ENCODE peak calls at places on chromosome 13, in four cellular contexts. One of them, this sample, is unnamed. For H3K27me3 and H3K4me1, the result is how much of the 10 kb centered on the place peaks cover.

GRCh38 chr13:19650742-19651141 is 17.3 kb downstream of the MPHOSPH8 start:
- DNase-seq in lung: no peak
- DNase-seq in heart right ventricle: no peak
- DNase-seq in pancreas: no peak
- DNase-seq in this sample: no peak

GRCh38 chr13:28707629-28708427 is 10.9 kb downstream of the SLC46A3 start:
- DNase-seq in pancreas: no peak
- DNase-seq in heart right ventricle: no peak
- DNase-seq in lung: no peak
- DNase-seq in this sample: no peak

GRCh38 chr13:51726446-51727185 is 77.3 kb downstream of the DHRS12 start:
- DNase-seq in pancreas: no peak
- DNase-seq in heart right ventricle: no peak
- DNase-seq in lung: no peak
- DNase-seq in this sample: no peak

GRCh38 chr13:48192536-48192935 is 40.5 kb upstream of the ITM2B start:
- DNase-seq in heart right ventricle: no peak
- DNase-seq in pancreas: no peak
- DNase-seq in lung: no peak
- DNase-seq in this sample: no peak

GRCh38 chr13:113605461-113605860 is 20.9 kb downstream of the TFDP1 start:
- DNase-seq in lung: no peak
- DNase-seq in pancreas: no peak
- DNase-seq in heart right ventricle: no peak
- DNase-seq in this sample: no peak

GRCh38 chr13:109707044-109707794 is 79.2 kb downstream of the IRS2 start:
- DNase-seq in heart right ventricle: no peak
- DNase-seq in lung: no peak
- DNase-seq in pancreas: no peak
- DNase-seq in this sample: no peak

GRCh38 chr13:45713106-45713690 is 11.1 kb downstream of the CBY2 start:
- DNase-seq in lung: no peak
- DNase-seq in heart right ventricle: no peak
- DNase-seq in pancreas: no peak
- DNase-seq in this sample: no peak

GRCh38 chr13:37476874-37477273 is 121.7 kb downstream of the POSTN start:
- DNase-seq in lung: no peak
- DNase-seq in pancreas: no peak
- DNase-seq in heart right ventricle: peak
- DNase-seq in this sample: no peak

GRCh38 chr13:44843403-44843802 is 145.9 kb downstream of the NUFIP1 start:
- DNase-seq in pancreas: no peak
- DNase-seq in lung: no peak
- DNase-seq in heart right ventricle: no peak
- DNase-seq in this sample: no peak

GRCh38 chr13:44243198-44243852 is 130.3 kb upstream of the SERP2 start:
- DNase-seq in heart right ventricle: peak
- DNase-seq in pancreas: no peak
- DNase-seq in lung: no peak
- DNase-seq in this sample: peak

GRCh38 chr13:66660013-66660804 is 569.9 kb downstream of the PCDH9 start:
- DNase-seq in heart right ventricle: no peak
- DNase-seq in lung: no peak
- DNase-seq in pancreas: no peak
- DNase-seq in this sample: no peak

GRCh38 chr13:48232420-48233096 is 448 bp upstream of the ITM2B start:
- DNase-seq in pancreas: no peak
- DNase-seq in heart right ventricle: peak
- DNase-seq in lung: no peak
- DNase-seq in this sample: peak

GRCh38 chr13:93249259-93249917 is 22.8 kb downstream of the GPC6 start:
- DNase-seq in lung: no peak
- DNase-seq in pancreas: no peak
- DNase-seq in heart right ventricle: no peak
- DNase-seq in this sample: no peak

GRCh38 chr13:89852570-89852969 is 1494.9 kb upstream of the MIR17HG start:
- DNase-seq in lung: no peak
- DNase-seq in pancreas: no peak
- DNase-seq in heart right ventricle: no peak
- DNase-seq in this sample: no peak

GRCh38 chr13:30047154-30047874 is 196.9 kb upstream of the UBL3 start:
- DNase-seq in heart right ventricle: no peak
- DNase-seq in pancreas: no peak
- DNase-seq in lung: no peak
- DNase-seq in this sample: no peak

GRCh38 chr13:23506071-23506820 is 64.0 kb upstream of the TNFRSF19 start:
- DNase-seq in heart right ventricle: no peak
- DNase-seq in lung: no peak
- DNase-seq in pancreas: no peak
- DNase-seq in this sample: no peak

GRCh38 chr13:44157614-44158013 is 216.0 kb upstream of the SERP2 start:
- DNase-seq in lung: no peak
- DNase-seq in pancreas: no peak
- DNase-seq in heart right ventricle: no peak
- DNase-seq in this sample: no peak

GRCh38 chr13:95684463-95684862 is 7.5 kb downstream of the DNAJC3 start:
- DNase-seq in lung: no peak
- DNase-seq in pancreas: no peak
- DNase-seq in heart right ventricle: no peak
- DNase-seq in this sample: no peak
- H3K27me3 ChIP-seq in lung: under half
- H3K27me3 ChIP-seq in pancreas: under half
- H3K27me3 ChIP-seq in heart right ventricle: under half
- H3K27me3 ChIP-seq in this sample: under half

GRCh38 chr13:46717275-46717674 is 79.7 kb downstream of the ESD start:
- DNase-seq in pancreas: no peak
- DNase-seq in lung: no peak
- DNase-seq in heart right ventricle: no peak
- DNase-seq in this sample: no peak

GRCh38 chr13:46726347-46726746 is 70.6 kb downstream of the ESD start:
- DNase-seq in pancreas: no peak
- DNase-seq in lung: no peak
- DNase-seq in heart right ventricle: no peak
- DNase-seq in this sample: no peak

GRCh38 chr13:46716821-46717220 is 80.1 kb downstream of the ESD start:
- DNase-seq in heart right ventricle: no peak
- DNase-seq in pancreas: no peak
- DNase-seq in lung: no peak
- DNase-seq in this sample: no peak

GRCh38 chr13:46720189-46720588 is 76.8 kb downstream of the ESD start:
- DNase-seq in lung: no peak
- DNase-seq in heart right ventricle: no peak
- DNase-seq in pancreas: no peak
- DNase-seq in this sample: no peak

GRCh38 chr13:46721054-46721453 is 75.9 kb downstream of the ESD start:
- DNase-seq in heart right ventricle: peak
- DNase-seq in pancreas: peak
- DNase-seq in lung: no peak
- DNase-seq in this sample: peak
- TF ChIP-seq CTCF in heart right ventricle: peak
- TF ChIP-seq CTCF in pancreas: peak
- TF ChIP-seq CTCF in lung: peak
- TF ChIP-seq CTCF in this sample: peak

DNA sequence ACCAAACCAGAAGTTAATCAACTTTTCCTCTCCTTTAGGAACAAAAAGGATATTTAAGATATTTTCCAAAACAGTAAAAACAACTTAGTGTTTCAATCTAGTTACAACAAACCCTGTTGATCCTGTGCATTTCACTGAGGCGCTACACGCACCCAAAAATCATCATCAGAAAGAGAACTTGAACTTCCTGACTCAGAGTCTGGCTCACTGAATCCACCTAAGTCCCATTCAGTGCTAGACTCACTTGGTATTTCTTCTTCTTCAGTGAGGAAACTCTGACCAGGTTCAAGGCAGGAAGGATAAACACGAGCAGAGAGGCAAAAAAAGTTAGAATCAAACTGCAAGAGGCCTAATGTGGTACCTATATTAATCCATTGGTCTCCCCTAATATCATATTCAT is 2.2 kb downstream of the KBTBD6 start:
- DNase-seq in pancreas: no peak
- DNase-seq in lung: no peak
- DNase-seq in heart right ventricle: no peak
- DNase-seq in this sample: no peak
- H3K4me1 ChIP-seq in pancreas: under half
- H3K4me1 ChIP-seq in lung: under half
- H3K4me1 ChIP-seq in heart right ventricle: under half
- H3K4me1 ChIP-seq in this sample: under half

DNA sequence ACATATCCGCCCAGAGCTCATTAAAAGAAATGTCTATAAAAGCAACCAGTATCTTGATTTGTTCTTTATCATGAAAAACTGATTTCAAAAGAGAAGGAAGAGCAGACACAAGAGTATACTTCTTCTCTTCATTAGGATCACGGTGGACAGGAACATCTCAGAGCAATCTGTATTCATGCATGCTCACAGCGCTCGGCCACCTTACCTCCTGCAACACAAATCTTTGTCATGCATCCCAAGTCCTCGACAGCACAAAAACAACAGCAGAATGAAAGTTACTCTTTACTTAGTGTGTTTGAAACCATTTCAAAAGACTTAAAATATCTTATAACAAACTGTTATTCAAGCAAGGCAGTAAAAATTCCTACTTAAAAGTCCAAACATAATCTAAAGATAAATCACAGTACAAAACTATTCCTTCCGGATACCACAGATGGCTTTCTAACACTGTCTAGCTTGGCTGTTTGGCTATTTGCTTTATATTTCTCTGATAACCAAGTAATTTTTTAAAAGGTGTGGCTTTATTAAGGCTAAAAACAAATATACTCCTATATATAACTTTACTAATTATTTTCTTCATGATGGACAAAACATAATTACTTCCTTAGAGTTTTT is 174.5 kb downstream of the TBC1D4 start:
- DNase-seq in pancreas: no peak
- DNase-seq in lung: no peak
- DNase-seq in heart right ventricle: no peak
- DNase-seq in this sample: no peak
- H3K27me3 ChIP-seq in pancreas: under half
- H3K27me3 ChIP-seq in lung: under half
- H3K27me3 ChIP-seq in heart right ventricle: under half
- H3K27me3 ChIP-seq in this sample: under half

GRCh38 chr13:27619711-27620376 is 485 bp downstream of the LNX2 start:
- DNase-seq in heart right ventricle: peak
- DNase-seq in pancreas: no peak
- DNase-seq in lung: peak
- DNase-seq in this sample: no peak
- TF ChIP-seq CTCF in heart right ventricle: peak
- TF ChIP-seq CTCF in pancreas: no peak
- TF ChIP-seq CTCF in lung: no peak
- TF ChIP-seq CTCF in this sample: peak

DNA sequence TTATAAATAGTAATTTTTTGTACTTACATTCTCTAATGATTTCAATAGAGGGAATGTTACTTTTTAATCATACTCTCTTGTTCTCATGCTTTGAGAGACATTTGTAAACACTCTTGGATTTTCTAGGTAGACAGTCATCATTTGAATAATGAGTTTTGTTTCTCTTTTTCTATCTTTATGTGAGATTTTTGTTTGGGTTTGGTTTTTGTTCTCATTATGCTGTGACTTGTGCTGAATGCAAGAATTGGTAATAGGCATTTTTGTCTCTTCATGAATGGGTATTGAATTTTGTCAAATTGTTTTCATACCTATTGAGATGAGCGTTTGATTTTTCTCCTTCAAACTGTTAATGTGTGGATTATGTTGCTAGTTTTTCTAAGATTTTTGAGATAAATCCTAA is 56.8 kb upstream of the GPR183 start:
- DNase-seq in lung: no peak
- DNase-seq in pancreas: no peak
- DNase-seq in heart right ventricle: no peak
- DNase-seq in this sample: no peak
- H3K4me1 ChIP-seq in lung: under half
- H3K4me1 ChIP-seq in pancreas: under half
- H3K4me1 ChIP-seq in heart right ventricle: under half
- H3K4me1 ChIP-seq in this sample: under half